ENCODE peak calls at places on chromosomes 11 and 22, in four cellular contexts. One of them, this sample, is unnamed.

GRCh38 chr11:112453601-112454577 is 193.2 kb upstream of the PLET1 start:
- DNase-seq in lower leg skin: no peak
- DNase-seq in AG04450: no peak
- DNase-seq in body of pancreas: peak
- DNase-seq in this sample: no peak

GRCh38 chr11:75087319-75088055 is 9.2 kb downstream of the OR2AT4 start:
- DNase-seq in AG04450: no peak
- DNase-seq in lower leg skin: no peak
- DNase-seq in body of pancreas: no peak
- DNase-seq in this sample: no peak

GRCh38 chr22:37559901-37560681 is at the start of gene CDC42EP1:
- DNase-seq in body of pancreas: peak
- DNase-seq in lower leg skin: no peak
- DNase-seq in AG04450: no peak
- DNase-seq in this sample: no peak

GRCh38 chr11:57781529-57781943 is 19.9 kb downstream of the CTNND1 start:
- DNase-seq in body of pancreas: peak
- DNase-seq in AG04450: no peak
- DNase-seq in lower leg skin: peak
- DNase-seq in this sample: no peak

GRCh38 chr22:40178417-40179409 is 988 bp downstream of the TNRC6B start:
- DNase-seq in lower leg skin: no peak
- DNase-seq in body of pancreas: no peak
- DNase-seq in AG04450: no peak
- DNase-seq in this sample: no peak

GRCh38 chr22:37501176-37501609 is 15.0 kb upstream of the MFNG start:
- DNase-seq in lower leg skin: no peak
- DNase-seq in body of pancreas: peak
- DNase-seq in AG04450: no peak
- DNase-seq in this sample: no peak

GRCh38 chr11:16759857-16760256 is 21.4 kb downstream of the C11orf58 start:
- DNase-seq in AG04450: no peak
- DNase-seq in lower leg skin: no peak
- DNase-seq in body of pancreas: no peak
- DNase-seq in this sample: no peak

GRCh38 chr22:27800250-27801131 is 1.1 kb downstream of the MN1 start:
- DNase-seq in lower leg skin: no peak
- DNase-seq in AG04450: no peak
- DNase-seq in body of pancreas: no peak
- DNase-seq in this sample: no peak

GRCh38 chr22:27545071-27545470 is 256.5 kb downstream of the MN1 start:
- DNase-seq in lower leg skin: no peak
- DNase-seq in body of pancreas: no peak
- DNase-seq in AG04450: no peak
- DNase-seq in this sample: no peak

GRCh38 chr11:70078095-70078795 is at the start of gene ANO1:
- DNase-seq in lower leg skin: no peak
- DNase-seq in body of pancreas: no peak
- DNase-seq in AG04450: no peak
- DNase-seq in this sample: no peak

GRCh38 chr22:23055448-23056179 is 14.7 kb upstream of the GNAZ start:
- DNase-seq in body of pancreas: no peak
- DNase-seq in lower leg skin: no peak
- DNase-seq in AG04450: no peak
- DNase-seq in this sample: no peak

GRCh38 chr22:19121631-19122142 is 525 bp downstream of the DGCR2 start:
- DNase-seq in lower leg skin: peak
- DNase-seq in body of pancreas: peak
- DNase-seq in AG04450: no peak
- DNase-seq in this sample: no peak

GRCh38 chr11:68140496-68141246 is 19.5 kb upstream of the CHKA start:
- DNase-seq in lower leg skin: no peak
- DNase-seq in body of pancreas: peak
- DNase-seq in AG04450: no peak
- DNase-seq in this sample: no peak

GRCh38 chr11:43825217-43825816 is 55.3 kb upstream of the ALKBH3 start:
- DNase-seq in lower leg skin: no peak
- DNase-seq in body of pancreas: peak
- DNase-seq in AG04450: no peak
- DNase-seq in this sample: no peak

GRCh38 chr22:45208993-45209838 is 31.5 kb downstream of the KIAA0930 start:
- DNase-seq in lower leg skin: no peak
- DNase-seq in body of pancreas: no peak
- DNase-seq in AG04450: peak
- DNase-seq in this sample: no peak
- TF ChIP-seq CTCF in lower leg skin: no peak
- TF ChIP-seq CTCF in body of pancreas: no peak
- TF ChIP-seq CTCF in AG04450: peak
- TF ChIP-seq CTCF in this sample: peak

GRCh38 chr22:29031236-29031982 is 30.2 kb downstream of the C22orf31 start:
- DNase-seq in body of pancreas: peak
- DNase-seq in AG04450: peak
- DNase-seq in lower leg skin: peak
- DNase-seq in this sample: peak

GRCh38 chr22:29030618-29031235 is 30.9 kb downstream of the C22orf31 start:
- DNase-seq in lower leg skin: no peak
- DNase-seq in body of pancreas: peak
- DNase-seq in AG04450: no peak
- DNase-seq in this sample: peak

GRCh38 chr22:29030016-29030617 is 31.5 kb downstream of the C22orf31 start:
- DNase-seq in body of pancreas: no peak
- DNase-seq in lower leg skin: no peak
- DNase-seq in AG04450: no peak
- DNase-seq in this sample: peak

GRCh38 chr22:29032584-29032983 is 29.0 kb downstream of the C22orf31 start:
- DNase-seq in AG04450: no peak
- DNase-seq in body of pancreas: peak
- DNase-seq in lower leg skin: no peak
- DNase-seq in this sample: no peak

GRCh38 chr22:29032014-29032475 is 29.6 kb downstream of the C22orf31 start:
- DNase-seq in lower leg skin: no peak
- DNase-seq in AG04450: no peak
- DNase-seq in body of pancreas: peak
- DNase-seq in this sample: no peak
- TF ChIP-seq CTCF in lower leg skin: no peak
- TF ChIP-seq CTCF in AG04450: no peak
- TF ChIP-seq CTCF in body of pancreas: no peak
- TF ChIP-seq CTCF in this sample: no peak

DNA sequence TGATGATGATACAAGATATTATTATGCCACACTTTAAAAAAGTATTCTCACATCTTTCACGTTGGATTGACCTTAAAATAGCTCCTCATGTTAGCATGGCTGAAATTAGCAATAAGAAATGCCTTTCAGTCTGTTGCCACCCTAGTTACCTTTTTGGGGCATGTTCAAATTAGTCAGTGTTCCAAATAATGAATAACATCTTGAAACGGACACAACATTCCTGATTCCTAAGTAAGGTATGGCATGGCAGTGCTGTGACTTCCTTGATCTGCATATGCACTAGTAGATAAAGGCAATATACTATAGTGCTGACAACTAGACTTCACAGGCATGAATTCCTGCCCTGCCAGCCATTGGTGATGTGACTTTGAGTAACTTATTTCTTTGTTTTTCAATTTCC is 914.5 kb downstream of the METTL15 start:
- DNase-seq in lower leg skin: no peak
- DNase-seq in AG04450: no peak
- DNase-seq in body of pancreas: no peak
- DNase-seq in this sample: no peak
- TF ChIP-seq CTCF in lower leg skin: no peak
- TF ChIP-seq CTCF in AG04450: no peak
- TF ChIP-seq CTCF in body of pancreas: no peak
- TF ChIP-seq CTCF in this sample: no peak

GRCh38 chr11:8690374-8691342 is 8.1 kb downstream of the RPL27A start:
- DNase-seq in lower leg skin: no peak
- DNase-seq in AG04450: no peak
- DNase-seq in body of pancreas: no peak
- DNase-seq in this sample: no peak

GRCh38 chr11:8685820-8686219 is 3.2 kb downstream of the RPL27A start:
- DNase-seq in body of pancreas: no peak
- DNase-seq in AG04450: no peak
- DNase-seq in lower leg skin: no peak
- DNase-seq in this sample: no peak

GRCh38 chr11:8686325-8686724 is 3.7 kb downstream of the RPL27A start:
- DNase-seq in AG04450: no peak
- DNase-seq in body of pancreas: no peak
- DNase-seq in lower leg skin: no peak
- DNase-seq in this sample: no peak

GRCh38 chr11:8689726-8690255 is 7.2 kb downstream of the RPL27A start:
- DNase-seq in body of pancreas: no peak
- DNase-seq in AG04450: no peak
- DNase-seq in lower leg skin: no peak
- DNase-seq in this sample: no peak

DNA sequence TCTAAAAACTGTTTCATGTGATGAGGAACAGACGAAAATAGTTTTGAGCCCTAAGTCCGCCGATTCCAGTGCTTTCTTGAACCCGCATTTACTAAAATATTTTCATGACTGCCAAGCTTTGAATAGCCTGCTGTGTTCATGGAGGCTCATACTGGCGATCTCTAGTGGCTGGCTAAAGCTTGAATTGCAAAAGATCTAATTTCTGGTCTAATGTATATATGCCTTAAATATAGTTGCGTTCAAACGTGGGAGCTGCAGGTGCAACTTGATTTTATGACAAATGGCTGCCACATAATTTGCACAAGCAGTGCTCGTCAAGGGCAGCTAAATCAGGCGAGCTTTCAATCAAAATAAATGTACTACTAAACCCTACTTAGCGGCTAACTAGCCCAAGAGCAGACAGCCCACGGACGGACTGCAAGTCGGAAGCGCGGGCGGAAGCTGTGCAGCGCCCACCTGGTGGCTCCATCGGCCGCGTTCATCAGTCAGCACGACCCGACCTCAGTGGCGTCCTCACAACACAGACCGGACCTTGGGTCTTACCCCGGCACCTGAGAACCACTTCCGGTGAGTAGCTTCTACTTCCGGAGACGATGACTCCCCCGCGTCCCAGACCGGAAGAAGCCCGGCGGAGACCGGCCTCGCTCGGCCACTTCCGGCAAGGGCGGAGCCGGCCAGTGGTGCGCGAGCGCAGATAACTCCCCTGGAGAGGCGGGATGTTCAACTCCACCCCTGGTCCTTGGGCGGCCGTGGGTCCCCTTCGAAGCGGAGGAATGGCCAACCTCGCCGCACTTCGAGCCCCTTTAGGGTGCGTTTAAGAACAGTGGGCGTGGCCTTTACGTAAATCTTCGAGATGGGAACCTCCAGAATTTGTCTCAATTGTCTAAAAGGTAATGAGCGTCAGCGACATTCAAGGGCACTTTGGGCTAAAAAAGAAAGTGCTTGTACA is 6.1 kb downstream of the RPL27A start:
- DNase-seq in body of pancreas: peak
- DNase-seq in AG04450: peak
- DNase-seq in lower leg skin: peak
- DNase-seq in this sample: peak
- TF ChIP-seq CTCF in body of pancreas: no peak
- TF ChIP-seq CTCF in AG04450: no peak
- TF ChIP-seq CTCF in lower leg skin: no peak
- TF ChIP-seq CTCF in this sample: peak

GRCh38 chr11:2867722-2868548 is 17.6 kb downstream of the CDKN1C start:
- DNase-seq in AG04450: no peak
- DNase-seq in lower leg skin: no peak
- DNase-seq in body of pancreas: no peak
- DNase-seq in this sample: no peak

GRCh38 chr11:2868604-2869526 is 16.7 kb downstream of the CDKN1C start:
- DNase-seq in body of pancreas: no peak
- DNase-seq in AG04450: no peak
- DNase-seq in lower leg skin: no peak
- DNase-seq in this sample: no peak

GRCh38 chr11:2869561-2870427 is 15.8 kb downstream of the CDKN1C start:
- DNase-seq in body of pancreas: no peak
- DNase-seq in lower leg skin: no peak
- DNase-seq in AG04450: no peak
- DNase-seq in this sample: no peak

GRCh38 chr11:2870955-2871720 is 14.4 kb downstream of the CDKN1C start:
- DNase-seq in lower leg skin: no peak
- DNase-seq in AG04450: no peak
- DNase-seq in body of pancreas: no peak
- DNase-seq in this sample: no peak

GRCh38 chr11:2870460-2870859 is 15.1 kb downstream of the CDKN1C start:
- DNase-seq in lower leg skin: no peak
- DNase-seq in body of pancreas: no peak
- DNase-seq in AG04450: no peak
- DNase-seq in this sample: no peak
- TF ChIP-seq CTCF in lower leg skin: no peak
- TF ChIP-seq CTCF in body of pancreas: no peak
- TF ChIP-seq CTCF in AG04450: no peak
- TF ChIP-seq CTCF in this sample: peak

DNA sequence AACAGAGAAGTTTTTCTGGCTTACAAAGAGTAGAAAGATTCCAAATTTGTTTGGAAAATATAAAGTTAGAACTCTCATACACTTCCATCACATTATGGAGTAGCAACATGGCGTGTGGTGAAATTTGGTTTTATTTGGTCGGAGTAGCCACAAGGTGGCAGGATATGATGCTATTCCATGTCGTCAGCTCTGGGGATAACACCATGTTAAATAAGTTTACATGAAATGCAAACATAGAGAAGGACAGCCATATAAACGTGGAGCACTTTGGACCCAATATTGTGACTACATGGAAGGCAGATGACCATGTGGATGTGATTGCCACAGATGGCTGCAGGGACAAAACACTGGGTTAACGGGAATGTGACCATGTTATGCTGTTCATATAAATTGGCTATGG is 21.1 kb downstream of the OR5M11 start:
- DNase-seq in AG04450: no peak
- DNase-seq in body of pancreas: no peak
- DNase-seq in lower leg skin: no peak
- DNase-seq in this sample: no peak
- TF ChIP-seq CTCF in AG04450: no peak
- TF ChIP-seq CTCF in body of pancreas: no peak
- TF ChIP-seq CTCF in lower leg skin: no peak
- TF ChIP-seq CTCF in this sample: no peak

This sample was measured in AG09309.